ENCODE peak calls at places on chromosomes 11 and 22, in six cellular contexts. One of them, this sample, is unnamed.

GRCh38 chr22:49883294-49883640 is 29.6 kb downstream of the ZBED4 start:
- DNase-seq in amniotic stem cell: no peak
- DNase-seq in coronary artery: no peak
- DNase-seq in nephron progenitor cell: no peak
- DNase-seq in hepatocyte: no peak
- DNase-seq in activated naive CD4-positive, alpha-beta T cell treated with Interleukin-2 at 50 U/mL for 16 hours: no peak
- DNase-seq in this sample: no peak

GRCh38 chr11:44797051-44797450 is 70.3 kb downstream of the TSPAN18 start:
- DNase-seq in activated naive CD4-positive, alpha-beta T cell treated with Interleukin-2 at 50 U/mL for 16 hours: no peak
- DNase-seq in coronary artery: no peak
- DNase-seq in nephron progenitor cell: no peak
- DNase-seq in hepatocyte: no peak
- DNase-seq in amniotic stem cell: no peak
- DNase-seq in this sample: peak; percentile 24

GRCh38 chr11:2929880-2930704 is 872 bp upstream of the PHLDA2 start:
- DNase-seq in coronary artery: no peak
- DNase-seq in activated naive CD4-positive, alpha-beta T cell treated with Interleukin-2 at 50 U/mL for 16 hours: peak; percentile 54
- DNase-seq in hepatocyte: peak; percentile 84
- DNase-seq in amniotic stem cell: peak; percentile 24
- DNase-seq in nephron progenitor cell: peak; percentile 58
- DNase-seq in this sample: peak; percentile 88

GRCh38 chr11:94706211-94706610 is 61.9 kb upstream of the AMOTL1 start:
- DNase-seq in amniotic stem cell: no peak
- DNase-seq in hepatocyte: peak; percentile 10
- DNase-seq in nephron progenitor cell: no peak
- DNase-seq in activated naive CD4-positive, alpha-beta T cell treated with Interleukin-2 at 50 U/mL for 16 hours: no peak
- DNase-seq in coronary artery: no peak
- DNase-seq in this sample: no peak

GRCh38 chr11:87097582-87097981 is 59.8 kb downstream of the TMEM135 start:
- DNase-seq in coronary artery: no peak
- DNase-seq in hepatocyte: peak; percentile 76
- DNase-seq in activated naive CD4-positive, alpha-beta T cell treated with Interleukin-2 at 50 U/mL for 16 hours: peak; percentile 32
- DNase-seq in nephron progenitor cell: peak; percentile 30
- DNase-seq in amniotic stem cell: no peak
- DNase-seq in this sample: no peak

GRCh38 chr11:123250811-123251655 is 56.0 kb upstream of the CLMP start:
- DNase-seq in nephron progenitor cell: no peak
- DNase-seq in hepatocyte: no peak
- DNase-seq in amniotic stem cell: no peak
- DNase-seq in activated naive CD4-positive, alpha-beta T cell treated with Interleukin-2 at 50 U/mL for 16 hours: no peak
- DNase-seq in coronary artery: no peak
- DNase-seq in this sample: no peak

GRCh38 chr11:126357969-126358762 is 2.7 kb downstream of the ST3GAL4 start:
- DNase-seq in amniotic stem cell: no peak
- DNase-seq in coronary artery: no peak
- DNase-seq in hepatocyte: no peak
- DNase-seq in nephron progenitor cell: no peak
- DNase-seq in activated naive CD4-positive, alpha-beta T cell treated with Interleukin-2 at 50 U/mL for 16 hours: no peak
- DNase-seq in this sample: peak; percentile 42

GRCh38 chr11:88059326-88059725 is 115.9 kb downstream of the RAB38 start:
- DNase-seq in nephron progenitor cell: no peak
- DNase-seq in hepatocyte: no peak
- DNase-seq in amniotic stem cell: no peak
- DNase-seq in coronary artery: no peak
- DNase-seq in activated naive CD4-positive, alpha-beta T cell treated with Interleukin-2 at 50 U/mL for 16 hours: no peak
- DNase-seq in this sample: no peak

GRCh38 chr22:30968015-30968923 is at the start of gene MORC2:
- DNase-seq in nephron progenitor cell: no peak
- DNase-seq in activated naive CD4-positive, alpha-beta T cell treated with Interleukin-2 at 50 U/mL for 16 hours: no peak
- DNase-seq in amniotic stem cell: no peak
- DNase-seq in hepatocyte: peak; percentile 79
- DNase-seq in coronary artery: peak; percentile 84
- DNase-seq in this sample: no peak

GRCh38 chr11:34825670-34826383 is 90.4 kb downstream of the APIP start:
- DNase-seq in coronary artery: no peak
- DNase-seq in amniotic stem cell: no peak
- DNase-seq in hepatocyte: peak; percentile 49
- DNase-seq in nephron progenitor cell: no peak
- DNase-seq in activated naive CD4-positive, alpha-beta T cell treated with Interleukin-2 at 50 U/mL for 16 hours: no peak
- DNase-seq in this sample: no peak

GRCh38 chr22:33302549-33302948 is 244.4 kb upstream of the SYN3 start:
- DNase-seq in coronary artery: no peak
- DNase-seq in hepatocyte: no peak
- DNase-seq in nephron progenitor cell: no peak
- DNase-seq in amniotic stem cell: no peak
- DNase-seq in activated naive CD4-positive, alpha-beta T cell treated with Interleukin-2 at 50 U/mL for 16 hours: no peak
- DNase-seq in this sample: no peak

GRCh38 chr11:17551347-17552040 is 4.4 kb downstream of the OTOG start:
- DNase-seq in nephron progenitor cell: no peak
- DNase-seq in coronary artery: no peak
- DNase-seq in hepatocyte: no peak
- DNase-seq in amniotic stem cell: no peak
- DNase-seq in activated naive CD4-positive, alpha-beta T cell treated with Interleukin-2 at 50 U/mL for 16 hours: no peak
- DNase-seq in this sample: no peak

GRCh38 chr11:64900263-64900678 is 16.7 kb downstream of the ATG2A start:
- DNase-seq in activated naive CD4-positive, alpha-beta T cell treated with Interleukin-2 at 50 U/mL for 16 hours: peak; percentile 77
- DNase-seq in amniotic stem cell: no peak
- DNase-seq in hepatocyte: no peak
- DNase-seq in nephron progenitor cell: no peak
- DNase-seq in coronary artery: no peak
- DNase-seq in this sample: no peak

GRCh38 chr11:87235366-87235765 is 197.6 kb downstream of the TMEM135 start:
- DNase-seq in coronary artery: no peak
- DNase-seq in activated naive CD4-positive, alpha-beta T cell treated with Interleukin-2 at 50 U/mL for 16 hours: no peak
- DNase-seq in hepatocyte: no peak
- DNase-seq in nephron progenitor cell: no peak
- DNase-seq in amniotic stem cell: no peak
- DNase-seq in this sample: no peak

GRCh38 chr11:75387742-75388294 is 11.5 kb upstream of the RPS3 start:
- DNase-seq in activated naive CD4-positive, alpha-beta T cell treated with Interleukin-2 at 50 U/mL for 16 hours: no peak
- DNase-seq in coronary artery: no peak
- DNase-seq in nephron progenitor cell: no peak
- DNase-seq in amniotic stem cell: no peak
- DNase-seq in hepatocyte: no peak
- DNase-seq in this sample: no peak

GRCh38 chr11:15113381-15113780 is 1.3 kb upstream of the INSC start:
- DNase-seq in hepatocyte: no peak
- DNase-seq in amniotic stem cell: no peak
- DNase-seq in coronary artery: no peak
- DNase-seq in activated naive CD4-positive, alpha-beta T cell treated with Interleukin-2 at 50 U/mL for 16 hours: no peak
- DNase-seq in nephron progenitor cell: no peak
- DNase-seq in this sample: no peak

GRCh38 chr22:48838376-48838775 is 989.3 kb downstream of the BRD1 start:
- DNase-seq in amniotic stem cell: no peak
- DNase-seq in activated naive CD4-positive, alpha-beta T cell treated with Interleukin-2 at 50 U/mL for 16 hours: no peak
- DNase-seq in coronary artery: no peak
- DNase-seq in hepatocyte: no peak
- DNase-seq in nephron progenitor cell: no peak
- DNase-seq in this sample: no peak

GRCh38 chr11:69444381-69445130 is 36.9 kb upstream of the LINC01488 start:
- DNase-seq in activated naive CD4-positive, alpha-beta T cell treated with Interleukin-2 at 50 U/mL for 16 hours: no peak
- DNase-seq in hepatocyte: peak; percentile 77
- DNase-seq in coronary artery: peak; percentile 87
- DNase-seq in amniotic stem cell: peak; percentile 45
- DNase-seq in nephron progenitor cell: peak; percentile 60
- DNase-seq in this sample: peak; percentile 69

GRCh38 chr22:27885977-27886842 is 32.8 kb downstream of the PITPNB start:
- DNase-seq in coronary artery: no peak
- DNase-seq in hepatocyte: peak; percentile 58
- DNase-seq in activated naive CD4-positive, alpha-beta T cell treated with Interleukin-2 at 50 U/mL for 16 hours: peak; percentile 47
- DNase-seq in nephron progenitor cell: peak; percentile 55
- DNase-seq in amniotic stem cell: peak; percentile 27
- DNase-seq in this sample: no peak

GRCh38 chr11:6611092-6612007 is 666 bp downstream of the TAF10 start:
- DNase-seq in hepatocyte: no peak
- DNase-seq in nephron progenitor cell: no peak
- DNase-seq in coronary artery: peak; percentile 82
- DNase-seq in amniotic stem cell: no peak
- DNase-seq in activated naive CD4-positive, alpha-beta T cell treated with Interleukin-2 at 50 U/mL for 16 hours: peak; percentile 24
- DNase-seq in this sample: peak; percentile 86

GRCh38 chr11:19800714-19801519 is 88.3 kb downstream of the NAV2 start:
- DNase-seq in activated naive CD4-positive, alpha-beta T cell treated with Interleukin-2 at 50 U/mL for 16 hours: no peak
- DNase-seq in hepatocyte: no peak
- DNase-seq in coronary artery: no peak
- DNase-seq in nephron progenitor cell: no peak
- DNase-seq in amniotic stem cell: no peak
- DNase-seq in this sample: no peak

GRCh38 chr11:70470127-70470526 is 71.8 kb downstream of the CTTN start:
- DNase-seq in amniotic stem cell: no peak
- DNase-seq in coronary artery: no peak
- DNase-seq in activated naive CD4-positive, alpha-beta T cell treated with Interleukin-2 at 50 U/mL for 16 hours: no peak
- DNase-seq in nephron progenitor cell: no peak
- DNase-seq in hepatocyte: no peak
- DNase-seq in this sample: peak; percentile 17

GRCh38 chr11:63944987-63945386 is 6.2 kb downstream of the NAA40 start:
- DNase-seq in amniotic stem cell: no peak
- DNase-seq in nephron progenitor cell: no peak
- DNase-seq in coronary artery: no peak
- DNase-seq in hepatocyte: peak; percentile 43
- DNase-seq in activated naive CD4-positive, alpha-beta T cell treated with Interleukin-2 at 50 U/mL for 16 hours: no peak
- DNase-seq in this sample: no peak

GRCh38 chr11:76649964-76650363 is 20.6 kb downstream of the LRRC32 start:
- DNase-seq in hepatocyte: no peak
- DNase-seq in nephron progenitor cell: no peak
- DNase-seq in activated naive CD4-positive, alpha-beta T cell treated with Interleukin-2 at 50 U/mL for 16 hours: no peak
- DNase-seq in coronary artery: no peak
- DNase-seq in amniotic stem cell: no peak
- DNase-seq in this sample: no peak

GRCh38 chr22:17972385-17973181 is 51.8 kb downstream of the MICAL3 start:
- DNase-seq in activated naive CD4-positive, alpha-beta T cell treated with Interleukin-2 at 50 U/mL for 16 hours: no peak
- DNase-seq in amniotic stem cell: no peak
- DNase-seq in hepatocyte: no peak
- DNase-seq in nephron progenitor cell: no peak
- DNase-seq in coronary artery: no peak
- DNase-seq in this sample: no peak

GRCh38 chr22:19045094-19045493 is 77.1 kb downstream of the DGCR2 start:
- DNase-seq in coronary artery: no peak
- DNase-seq in activated naive CD4-positive, alpha-beta T cell treated with Interleukin-2 at 50 U/mL for 16 hours: no peak
- DNase-seq in nephron progenitor cell: no peak
- DNase-seq in amniotic stem cell: no peak
- DNase-seq in hepatocyte: no peak
- DNase-seq in this sample: no peak

GRCh38 chr11:71321433-71322191 is 69.2 kb upstream of the SHANK2 start:
- DNase-seq in hepatocyte: no peak
- DNase-seq in nephron progenitor cell: no peak
- DNase-seq in activated naive CD4-positive, alpha-beta T cell treated with Interleukin-2 at 50 U/mL for 16 hours: no peak
- DNase-seq in amniotic stem cell: no peak
- DNase-seq in coronary artery: no peak
- DNase-seq in this sample: peak; percentile 30

GRCh38 chr11:72439455-72439854 is 5.1 kb upstream of the CLPB start:
- DNase-seq in activated naive CD4-positive, alpha-beta T cell treated with Interleukin-2 at 50 U/mL for 16 hours: no peak
- DNase-seq in coronary artery: no peak
- DNase-seq in nephron progenitor cell: no peak
- DNase-seq in hepatocyte: no peak
- DNase-seq in amniotic stem cell: no peak
- DNase-seq in this sample: no peak

GRCh38 chr11:65574147-65574962 is 1.5 kb upstream of the EHBP1L1 start:
- DNase-seq in nephron progenitor cell: peak; percentile 89
- DNase-seq in activated naive CD4-positive, alpha-beta T cell treated with Interleukin-2 at 50 U/mL for 16 hours: peak; percentile 86
- DNase-seq in amniotic stem cell: peak; percentile 88
- DNase-seq in coronary artery: peak; percentile 96
- DNase-seq in hepatocyte: peak; percentile 95
- DNase-seq in this sample: peak; percentile 99

GRCh38 chr11:71372693-71373657 is 75.2 kb downstream of the DHCR7 start:
- DNase-seq in nephron progenitor cell: no peak
- DNase-seq in hepatocyte: peak; percentile 46
- DNase-seq in amniotic stem cell: no peak
- DNase-seq in activated naive CD4-positive, alpha-beta T cell treated with Interleukin-2 at 50 U/mL for 16 hours: no peak
- DNase-seq in coronary artery: no peak
- DNase-seq in this sample: no peak

GRCh38 chr11:61567286-61568061 is 13.4 kb downstream of the SYT7 start:
- DNase-seq in hepatocyte: peak; percentile 90
- DNase-seq in coronary artery: no peak
- DNase-seq in amniotic stem cell: peak; percentile 15
- DNase-seq in nephron progenitor cell: peak; percentile 98
- DNase-seq in activated naive CD4-positive, alpha-beta T cell treated with Interleukin-2 at 50 U/mL for 16 hours: peak; percentile 78
- DNase-seq in this sample: peak; percentile 79

GRCh38 chr11:45110562-45110961 is 35.9 kb upstream of the PRDM11 start:
- DNase-seq in activated naive CD4-positive, alpha-beta T cell treated with Interleukin-2 at 50 U/mL for 16 hours: no peak
- DNase-seq in amniotic stem cell: peak; percentile 54
- DNase-seq in nephron progenitor cell: peak; percentile 51
- DNase-seq in coronary artery: no peak
- DNase-seq in hepatocyte: peak; percentile 85
- DNase-seq in this sample: no peak

GRCh38 chr11:43397251-43397650 is 38.5 kb downstream of the TTC17 start:
- DNase-seq in coronary artery: no peak
- DNase-seq in hepatocyte: no peak
- DNase-seq in amniotic stem cell: no peak
- DNase-seq in activated naive CD4-positive, alpha-beta T cell treated with Interleukin-2 at 50 U/mL for 16 hours: no peak
- DNase-seq in nephron progenitor cell: no peak
- DNase-seq in this sample: no peak

GRCh38 chr11:6655020-6655789 is 404 bp downstream of the DCHS1 start:
- DNase-seq in coronary artery: no peak
- DNase-seq in hepatocyte: peak; percentile 55
- DNase-seq in activated naive CD4-positive, alpha-beta T cell treated with Interleukin-2 at 50 U/mL for 16 hours: peak; percentile 37
- DNase-seq in amniotic stem cell: peak; percentile 23
- DNase-seq in nephron progenitor cell: peak; percentile 62
- DNase-seq in this sample: peak; percentile 87